ENCODE peak calls at places on chromosomes 11 and 22, in seven cellular contexts. One of them, this sample, is unnamed.

GRCh38 chr11:127193916-127194315 is 193.3 kb upstream of the KIRREL3 start:
- DNase-seq in left ventricle myocardium inferior: no peak
- DNase-seq in SK-N-SH: no peak
- DNase-seq in vagina: no peak
- DNase-seq in GM06990: no peak
- DNase-seq in choroid plexus epithelial cell: no peak
- DNase-seq in HCT116: no peak
- DNase-seq in this sample: no peak

GRCh38 chr11:122122179-122122578 is 6.2 kb upstream of the BLID start:
- DNase-seq in GM06990: no peak
- DNase-seq in vagina: no peak
- DNase-seq in choroid plexus epithelial cell: no peak
- DNase-seq in HCT116: no peak
- DNase-seq in SK-N-SH: no peak
- DNase-seq in left ventricle myocardium inferior: no peak
- DNase-seq in this sample: no peak

GRCh38 chr11:69444381-69445130 is 36.9 kb upstream of the LINC01488 start:
- DNase-seq in GM06990: no peak
- DNase-seq in vagina: peak; percentile 97
- DNase-seq in HCT116: no peak
- DNase-seq in left ventricle myocardium inferior: peak; percentile 70
- DNase-seq in SK-N-SH: no peak
- DNase-seq in choroid plexus epithelial cell: peak; percentile 97
- DNase-seq in this sample: no peak

GRCh38 chr22:46355996-46356471 is 20.5 kb downstream of the TRMU start:
- DNase-seq in HCT116: no peak
- DNase-seq in SK-N-SH: no peak
- DNase-seq in left ventricle myocardium inferior: no peak
- DNase-seq in vagina: no peak
- DNase-seq in GM06990: no peak
- DNase-seq in choroid plexus epithelial cell: no peak
- DNase-seq in this sample: no peak

GRCh38 chr11:112523477-112523876 is 262.8 kb upstream of the PLET1 start:
- DNase-seq in left ventricle myocardium inferior: peak; percentile 19
- DNase-seq in vagina: no peak
- DNase-seq in GM06990: no peak
- DNase-seq in SK-N-SH: peak; percentile 26
- DNase-seq in choroid plexus epithelial cell: peak; percentile 30
- DNase-seq in HCT116: no peak
- DNase-seq in this sample: no peak

GRCh38 chr11:27266125-27266524 is 96.9 kb downstream of the CCDC34 start:
- DNase-seq in choroid plexus epithelial cell: no peak
- DNase-seq in HCT116: no peak
- DNase-seq in vagina: no peak
- DNase-seq in left ventricle myocardium inferior: no peak
- DNase-seq in SK-N-SH: peak; percentile 41
- DNase-seq in GM06990: no peak
- DNase-seq in this sample: no peak

GRCh38 chr11:118922745-118923627 is 2.7 kb downstream of the BCL9L start:
- DNase-seq in HCT116: no peak
- DNase-seq in SK-N-SH: peak; percentile 15
- DNase-seq in GM06990: no peak
- DNase-seq in choroid plexus epithelial cell: no peak
- DNase-seq in vagina: peak; percentile 89
- DNase-seq in left ventricle myocardium inferior: no peak
- DNase-seq in this sample: no peak

GRCh38 chr11:14520902-14521151 is 641 bp upstream of the PSMA1 start:
- DNase-seq in SK-N-SH: peak; percentile 25
- DNase-seq in GM06990: no peak
- DNase-seq in HCT116: no peak
- DNase-seq in vagina: no peak
- DNase-seq in left ventricle myocardium inferior: no peak
- DNase-seq in choroid plexus epithelial cell: no peak
- DNase-seq in this sample: no peak

GRCh38 chr11:133968300-133968699 is 11.5 kb upstream of the IGSF9B start:
- DNase-seq in vagina: no peak
- DNase-seq in SK-N-SH: no peak
- DNase-seq in HCT116: no peak
- DNase-seq in left ventricle myocardium inferior: no peak
- DNase-seq in choroid plexus epithelial cell: no peak
- DNase-seq in GM06990: no peak
- DNase-seq in this sample: no peak

GRCh38 chr11:124859171-124859570 is 6.1 kb upstream of the ROBO3 start:
- DNase-seq in HCT116: no peak
- DNase-seq in vagina: no peak
- DNase-seq in left ventricle myocardium inferior: no peak
- DNase-seq in GM06990: no peak
- DNase-seq in SK-N-SH: no peak
- DNase-seq in choroid plexus epithelial cell: no peak
- DNase-seq in this sample: no peak

GRCh38 chr11:17579451-17579850 is 32.4 kb downstream of the OTOG start:
- DNase-seq in GM06990: no peak
- DNase-seq in vagina: no peak
- DNase-seq in left ventricle myocardium inferior: no peak
- DNase-seq in HCT116: no peak
- DNase-seq in choroid plexus epithelial cell: no peak
- DNase-seq in SK-N-SH: no peak
- DNase-seq in this sample: no peak

GRCh38 chr11:5102246-5102645 is 32.9 kb downstream of the OR52E1 start:
- DNase-seq in left ventricle myocardium inferior: no peak
- DNase-seq in vagina: no peak
- DNase-seq in GM06990: no peak
- DNase-seq in choroid plexus epithelial cell: no peak
- DNase-seq in SK-N-SH: no peak
- DNase-seq in HCT116: no peak
- DNase-seq in this sample: no peak

GRCh38 chr22:44670220-44670983 is 31.6 kb upstream of the PRR5 start:
- DNase-seq in left ventricle myocardium inferior: no peak
- DNase-seq in HCT116: no peak
- DNase-seq in vagina: no peak
- DNase-seq in choroid plexus epithelial cell: no peak
- DNase-seq in GM06990: no peak
- DNase-seq in SK-N-SH: no peak
- DNase-seq in this sample: no peak

GRCh38 chr11:73519266-73519665 is 78.6 kb downstream of the FAM168A start:
- DNase-seq in left ventricle myocardium inferior: no peak
- DNase-seq in choroid plexus epithelial cell: no peak
- DNase-seq in GM06990: no peak
- DNase-seq in SK-N-SH: no peak
- DNase-seq in vagina: no peak
- DNase-seq in HCT116: no peak
- DNase-seq in this sample: no peak

GRCh38 chr11:86735462-86736302 is 63.3 kb upstream of the ME3 start:
- DNase-seq in choroid plexus epithelial cell: peak; percentile 74
- DNase-seq in GM06990: no peak
- DNase-seq in SK-N-SH: no peak
- DNase-seq in vagina: no peak
- DNase-seq in left ventricle myocardium inferior: no peak
- DNase-seq in HCT116: no peak
- DNase-seq in this sample: no peak

GRCh38 chr11:94332814-94333213 is 28.4 kb downstream of the IZUMO1R start:
- DNase-seq in GM06990: no peak
- DNase-seq in SK-N-SH: no peak
- DNase-seq in left ventricle myocardium inferior: no peak
- DNase-seq in HCT116: no peak
- DNase-seq in vagina: no peak
- DNase-seq in choroid plexus epithelial cell: no peak
- DNase-seq in this sample: no peak

GRCh38 chr11:44913502-44913901 is 37.2 kb downstream of the TP53I11 start:
- DNase-seq in vagina: no peak
- DNase-seq in GM06990: no peak
- DNase-seq in SK-N-SH: no peak
- DNase-seq in HCT116: no peak
- DNase-seq in left ventricle myocardium inferior: no peak
- DNase-seq in choroid plexus epithelial cell: no peak
- DNase-seq in this sample: no peak

GRCh38 chr11:6841694-6842093 is 3.8 kb upstream of the OR10A5 start:
- DNase-seq in left ventricle myocardium inferior: no peak
- DNase-seq in vagina: no peak
- DNase-seq in HCT116: no peak
- DNase-seq in SK-N-SH: no peak
- DNase-seq in choroid plexus epithelial cell: no peak
- DNase-seq in GM06990: peak; percentile 26
- DNase-seq in this sample: no peak

GRCh38 chr11:125807909-125808308 is 20.0 kb downstream of the PATE3 start:
- DNase-seq in SK-N-SH: no peak
- DNase-seq in HCT116: no peak
- DNase-seq in vagina: no peak
- DNase-seq in choroid plexus epithelial cell: peak; percentile 5
- DNase-seq in GM06990: no peak
- DNase-seq in left ventricle myocardium inferior: no peak
- DNase-seq in this sample: no peak

GRCh38 chr11:78210000-78210608 is 21.4 kb downstream of the USP35 start:
- DNase-seq in vagina: no peak
- DNase-seq in choroid plexus epithelial cell: no peak
- DNase-seq in SK-N-SH: no peak
- DNase-seq in GM06990: no peak
- DNase-seq in left ventricle myocardium inferior: peak; percentile 9
- DNase-seq in HCT116: no peak
- DNase-seq in this sample: no peak

GRCh38 chr11:2570841-2571597 is 126.2 kb downstream of the KCNQ1 start:
- DNase-seq in choroid plexus epithelial cell: no peak
- DNase-seq in HCT116: no peak
- DNase-seq in left ventricle myocardium inferior: no peak
- DNase-seq in vagina: no peak
- DNase-seq in SK-N-SH: no peak
- DNase-seq in GM06990: no peak
- DNase-seq in this sample: no peak

GRCh38 chr11:106228996-106229395 is 151.5 kb downstream of the AASDHPPT start:
- DNase-seq in HCT116: no peak
- DNase-seq in vagina: no peak
- DNase-seq in left ventricle myocardium inferior: no peak
- DNase-seq in SK-N-SH: no peak
- DNase-seq in choroid plexus epithelial cell: peak; percentile 19
- DNase-seq in GM06990: no peak
- DNase-seq in this sample: no peak

GRCh38 chr22:30485362-30485988 is 13.7 kb upstream of the SEC14L3 start:
- DNase-seq in HCT116: peak; percentile 28
- DNase-seq in vagina: no peak
- DNase-seq in SK-N-SH: peak; percentile 92
- DNase-seq in left ventricle myocardium inferior: peak; percentile 56
- DNase-seq in GM06990: peak; percentile 49
- DNase-seq in choroid plexus epithelial cell: peak; percentile 50
- DNase-seq in this sample: peak; percentile 81

GRCh38 chr11:119991669-119992068 is 146.2 kb downstream of the TRIM29 start:
- DNase-seq in GM06990: no peak
- DNase-seq in HCT116: no peak
- DNase-seq in vagina: no peak
- DNase-seq in left ventricle myocardium inferior: no peak
- DNase-seq in choroid plexus epithelial cell: no peak
- DNase-seq in SK-N-SH: no peak
- DNase-seq in this sample: no peak

GRCh38 chr22:37300551-37301017 is 18.3 kb downstream of the CYTH4 start:
- DNase-seq in HCT116: no peak
- DNase-seq in SK-N-SH: no peak
- DNase-seq in vagina: no peak
- DNase-seq in left ventricle myocardium inferior: no peak
- DNase-seq in GM06990: no peak
- DNase-seq in choroid plexus epithelial cell: no peak
- DNase-seq in this sample: peak; percentile 48

GRCh38 chr11:47967577-47968230 is 12.7 kb upstream of the PTPRJ start:
- DNase-seq in choroid plexus epithelial cell: peak; percentile 66
- DNase-seq in SK-N-SH: no peak
- DNase-seq in GM06990: no peak
- DNase-seq in left ventricle myocardium inferior: no peak
- DNase-seq in HCT116: no peak
- DNase-seq in vagina: no peak
- DNase-seq in this sample: no peak

GRCh38 chr11:132111781-132112380 is 741.5 kb downstream of the NTM start:
- DNase-seq in GM06990: no peak
- DNase-seq in choroid plexus epithelial cell: peak; percentile 92
- DNase-seq in SK-N-SH: no peak
- DNase-seq in left ventricle myocardium inferior: no peak
- DNase-seq in HCT116: no peak
- DNase-seq in vagina: no peak
- DNase-seq in this sample: no peak

GRCh38 chr11:132114743-132115142 is 744.3 kb downstream of the NTM start:
- DNase-seq in HCT116: no peak
- DNase-seq in SK-N-SH: no peak
- DNase-seq in GM06990: no peak
- DNase-seq in vagina: no peak
- DNase-seq in left ventricle myocardium inferior: no peak
- DNase-seq in choroid plexus epithelial cell: no peak
- DNase-seq in this sample: no peak

GRCh38 chr11:132115454-132115853 is 745.0 kb downstream of the NTM start:
- DNase-seq in SK-N-SH: no peak
- DNase-seq in left ventricle myocardium inferior: no peak
- DNase-seq in GM06990: no peak
- DNase-seq in HCT116: no peak
- DNase-seq in vagina: no peak
- DNase-seq in choroid plexus epithelial cell: peak; percentile 52
- DNase-seq in this sample: no peak

GRCh38 chr11:132116516-132116915 is 746.1 kb downstream of the NTM start:
- DNase-seq in SK-N-SH: no peak
- DNase-seq in choroid plexus epithelial cell: no peak
- DNase-seq in HCT116: no peak
- DNase-seq in left ventricle myocardium inferior: no peak
- DNase-seq in vagina: no peak
- DNase-seq in GM06990: no peak
- DNase-seq in this sample: no peak

GRCh38 chr11:132114185-132114584 is 743.8 kb downstream of the NTM start:
- DNase-seq in SK-N-SH: peak; percentile 60
- DNase-seq in vagina: no peak
- DNase-seq in choroid plexus epithelial cell: peak; percentile 23
- DNase-seq in GM06990: no peak
- DNase-seq in HCT116: no peak
- DNase-seq in left ventricle myocardium inferior: no peak
- DNase-seq in this sample: no peak
- TF ChIP-seq CTCF in SK-N-SH: peak; percentile 53
- TF ChIP-seq CTCF in vagina: no peak
- TF ChIP-seq CTCF in choroid plexus epithelial cell: peak; percentile 40
- TF ChIP-seq CTCF in GM06990: peak; percentile 49
- TF ChIP-seq CTCF in HCT116: no peak
- TF ChIP-seq CTCF in left ventricle myocardium inferior: peak; percentile 67
- TF ChIP-seq CTCF in this sample: no peak

GRCh38 chr11:70547821-70548670 is 149.7 kb downstream of the CTTN start:
- DNase-seq in SK-N-SH: peak; percentile 94
- DNase-seq in HCT116: no peak
- DNase-seq in vagina: no peak
- DNase-seq in left ventricle myocardium inferior: no peak
- DNase-seq in choroid plexus epithelial cell: no peak
- DNase-seq in GM06990: no peak
- DNase-seq in this sample: no peak
- TF ChIP-seq CTCF in SK-N-SH: no peak
- TF ChIP-seq CTCF in HCT116: no peak
- TF ChIP-seq CTCF in vagina: no peak
- TF ChIP-seq CTCF in left ventricle myocardium inferior: no peak
- TF ChIP-seq CTCF in choroid plexus epithelial cell: no peak
- TF ChIP-seq CTCF in GM06990: no peak
- TF ChIP-seq CTCF in this sample: no peak

GRCh38 chr11:11010624-11011127 is 152.8 kb upstream of the ZBED5 start:
- DNase-seq in HCT116: peak; percentile 45
- DNase-seq in GM06990: no peak
- DNase-seq in left ventricle myocardium inferior: peak; percentile 34
- DNase-seq in choroid plexus epithelial cell: peak; percentile 12
- DNase-seq in SK-N-SH: peak; percentile 45
- DNase-seq in vagina: no peak
- DNase-seq in this sample: peak; percentile 29
- TF ChIP-seq CTCF in HCT116: peak; percentile 47
- TF ChIP-seq CTCF in GM06990: peak; percentile 11
- TF ChIP-seq CTCF in left ventricle myocardium inferior: peak; percentile 63
- TF ChIP-seq CTCF in choroid plexus epithelial cell: peak; percentile 41
- TF ChIP-seq CTCF in SK-N-SH: peak; percentile 32
- TF ChIP-seq CTCF in vagina: no peak
- TF ChIP-seq CTCF in this sample: no peak

GRCh38 chr11:98260983-98261382 is 759.8 kb upstream of the CNTN5 start:
- DNase-seq in SK-N-SH: no peak
- DNase-seq in GM06990: no peak
- DNase-seq in HCT116: no peak
- DNase-seq in left ventricle myocardium inferior: no peak
- DNase-seq in vagina: no peak
- DNase-seq in choroid plexus epithelial cell: peak; percentile 5
- DNase-seq in this sample: no peak
- TF ChIP-seq CTCF in SK-N-SH: peak; percentile 57
- TF ChIP-seq CTCF in GM06990: no peak
- TF ChIP-seq CTCF in HCT116: peak; percentile 28
- TF ChIP-seq CTCF in left ventricle myocardium inferior: no peak
- TF ChIP-seq CTCF in vagina: no peak
- TF ChIP-seq CTCF in choroid plexus epithelial cell: no peak
- TF ChIP-seq CTCF in this sample: peak; percentile 7